ENCODE peak calls at places on chromosomes 12 and 14, in six cellular contexts. F is left lung, T is endothelial cell of umbilical vein, Z is stomach, H is sigmoid colon, R is left ventricle myocardium inferior. W is an unnamed sample.

GRCh38 chr14:105249175-105250007 is 1.1 kb downstream of the BTBD6 start:
- DNase-seq in H (no peak), R (no peak), Z (peak; percentile 35), T (peak; percentile 42), F (no peak), W (no peak)

GRCh38 chr12:26360062-26360461 is 164.7 kb downstream of the SSPN start:
- DNase-seq in H (no peak), F (no peak), Z (no peak), T (no peak), R (no peak), W (no peak)

GRCh38 chr14:23284654-23285529 is 1.0 kb downstream of the HOMEZ start:
- DNase-seq in H (no peak), F (no peak), T (no peak), R (no peak), Z (no peak), W (no peak)

GRCh38 chr12:86154620-86155019 is 101.6 kb downstream of the MGAT4C start:
- DNase-seq in Z (no peak), R (no peak), F (no peak), H (no peak), T (no peak), W (no peak)

GRCh38 chr14:63972323-63972932 is 119.6 kb downstream of the SYNE2 start:
- DNase-seq in F (no peak), T (no peak), R (no peak), H (no peak), Z (no peak), W (no peak)

GRCh38 chr12:57693317-57693658 is 644 bp upstream of the OS9 start:
- DNase-seq in R (no peak), H (no peak), T (no peak), Z (no peak), F (no peak), W (no peak)

GRCh38 chr12:75863475-75863874 is 168.1 kb downstream of the PHLDA1 start:
- DNase-seq in F (no peak), H (no peak), T (no peak), R (no peak), Z (no peak), W (no peak)

GRCh38 chr14:94936901-94937321 is 167.0 kb upstream of the GSC start:
- DNase-seq in Z (peak; percentile 28), H (peak; percentile 79), T (no peak), F (peak; percentile 67), R (peak; percentile 41), W (no peak)

GRCh38 chr12:124286946-124287345 is 7.9 kb upstream of the RFLNA start:
- DNase-seq in H (no peak), F (no peak), Z (no peak), T (no peak), R (no peak), W (no peak)

GRCh38 chr14:72291908-72292688 is 359.9 kb downstream of the RGS6 start:
- DNase-seq in T (peak; percentile 5), R (no peak), H (no peak), F (no peak), Z (no peak), W (no peak)

GRCh38 chr12:82326905-82327503 is 31.2 kb downstream of the CCDC59 start:
- DNase-seq in T (peak; percentile 28), H (no peak), F (no peak), R (no peak), Z (no peak), W (no peak)

GRCh38 chr14:20167091-20167490 is 23.6 kb upstream of the OR11G2 start:
- DNase-seq in F (no peak), T (no peak), H (no peak), R (no peak), Z (no peak), W (no peak)

GRCh38 chr12:27820564-27820963 is 40.5 kb upstream of the MANSC4 start:
- DNase-seq in T (peak; percentile 4), R (no peak), F (no peak), Z (no peak), H (no peak), W (no peak)

GRCh38 chr14:55356913-55357312 is 54.7 kb downstream of the ATG14 start:
- DNase-seq in T (no peak), H (no peak), F (no peak), Z (no peak), R (no peak), W (no peak)

GRCh38 chr14:73344304-73344703 is 107.0 kb downstream of the PAPLN start:
- DNase-seq in T (no peak), H (no peak), Z (no peak), R (no peak), F (no peak), W (no peak)

GRCh38 chr12:117527480-117527857 is 166.0 kb upstream of the NOS1 start:
- DNase-seq in F (no peak), Z (no peak), H (no peak), R (no peak), T (no peak), W (no peak)

GRCh38 chr12:63164911-63165310 is 13.9 kb upstream of the AVPR1A start:
- DNase-seq in Z (no peak), H (no peak), F (no peak), T (no peak), R (no peak), W (no peak)

GRCh38 chr12:7108042-7108927 is 729 bp downstream of the C1RL start:
- DNase-seq in H (peak; percentile 91), T (peak; percentile 28), R (peak; percentile 79), F (peak; percentile 96), Z (peak; percentile 79), W (peak; percentile 74)

GRCh38 chr14:90483551-90483950 is 86.7 kb downstream of the CALM1 start:
- DNase-seq in R (no peak), F (no peak), Z (peak; percentile 67), H (no peak), T (peak; percentile 14), W (no peak)

GRCh38 chr12:128792398-128792797 is 31.4 kb downstream of the SLC15A4 start:
- DNase-seq in Z (peak; percentile 23), H (peak; percentile 56), T (no peak), R (no peak), F (no peak), W (no peak)

GRCh38 chr12:53944209-53944608 is 5.6 kb downstream of the HOXC13 start:
- DNase-seq in H (no peak), F (no peak), R (no peak), T (no peak), Z (no peak), W (no peak)

GRCh38 chr12:110001596-110001995 is 2.4 kb downstream of the ANKRD13A start:
- DNase-seq in F (no peak), H (no peak), Z (no peak), R (no peak), T (no peak), W (peak; percentile 74)

GRCh38 chr14:71403673-71404072 is 496.4 kb downstream of the PCNX1 start:
- DNase-seq in T (no peak), R (no peak), H (no peak), Z (no peak), F (no peak), W (no peak)

DNA sequence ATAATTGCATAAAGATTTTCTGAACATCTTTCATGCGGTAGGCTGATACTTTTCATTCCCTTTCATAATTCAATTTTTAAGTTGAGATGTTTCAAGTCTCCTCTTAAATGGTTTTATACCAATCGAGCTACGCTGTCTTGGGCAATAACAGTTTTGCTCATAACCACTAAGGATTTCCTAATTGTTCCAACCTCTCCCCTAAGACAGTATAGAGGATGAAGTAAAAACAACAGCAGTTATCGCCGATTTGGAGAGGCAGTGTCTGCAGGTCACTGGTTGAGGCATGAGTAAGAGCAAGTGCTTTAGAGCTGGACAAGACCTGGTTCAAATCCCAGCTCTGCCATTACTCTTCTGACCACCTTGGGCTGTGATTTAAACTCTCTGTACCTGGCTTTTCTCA is 6.9 kb upstream of the MED13L start:
- DNase-seq in T (no peak), R (no peak), Z (no peak), H (no peak), F (no peak), W (no peak)
- H3K4me1 ChIP-seq in T (no peaks in the 10 kb centered on the region), R (peaks cover 6% of the 10 kb centered on the region), Z (no peaks in the 10 kb centered on the region), H (no peaks in the 10 kb centered on the region), F (peaks cover 43% of the 10 kb centered on the region), W (peaks cover 5% of the 10 kb centered on the region)

GRCh38 chr14:50533806-50534205 is 1.4 kb upstream of the MAP4K5 start:
- DNase-seq in F (no peak), T (no peak), Z (no peak), H (no peak), R (no peak), W (no peak)

GRCh38 chr14:50534998-50535397 is 2.6 kb upstream of the MAP4K5 start:
- DNase-seq in R (no peak), T (no peak), F (no peak), H (no peak), Z (no peak), W (no peak)

GRCh38 chr14:50532502-50533313 is at the start of gene MAP4K5:
- DNase-seq in T (peak; percentile 90), F (peak; percentile 97), H (peak; percentile 96), Z (peak; percentile 93), R (peak; percentile 91), W (peak; percentile 88)

GRCh38 chr14:50531595-50532501 is 521 bp downstream of the MAP4K5 start:
- DNase-seq in R (peak; percentile 42), Z (peak; percentile 48), F (peak; percentile 91), T (peak; percentile 57), H (peak; percentile 81), W (peak; percentile 27)

GRCh38 chr14:50533314-50533705 is 941 bp upstream of the MAP4K5 start:
- DNase-seq in H (no peak), R (no peak), T (no peak), Z (no peak), F (no peak), W (no peak)
- H3K4me3 ChIP-seq in H (peak overlapping the region; percentile 97), R (peak overlapping the region; percentile 90), T (no peak overlapping the region), Z (peak overlapping the region; percentile 89), F (peak overlapping the region; percentile 91), W (peak overlapping the region; percentile 92)

DNA sequence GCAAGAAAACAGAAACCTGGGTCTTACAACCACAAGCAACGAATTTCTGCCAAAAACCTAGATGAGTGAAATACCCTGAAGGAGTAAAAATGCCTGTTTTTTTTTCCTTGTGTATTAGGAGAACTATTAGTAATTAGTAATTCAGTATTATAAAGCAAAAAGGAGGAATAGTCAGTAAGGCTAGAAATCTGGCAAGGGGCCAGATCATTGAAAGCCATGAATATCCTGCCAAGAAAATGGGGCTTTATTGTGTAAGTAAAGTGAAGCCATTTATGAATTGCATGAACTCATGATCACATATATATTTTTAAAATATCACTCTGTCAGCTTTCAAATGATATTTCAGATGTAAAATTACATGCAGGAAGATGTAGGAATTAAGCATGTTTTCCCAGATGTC is 57.9 kb downstream of the TXNDC16 start:
- DNase-seq in F (no peak), R (no peak), H (no peak), T (peak; percentile 23), Z (no peak), W (no peak)
- H3K4me1 ChIP-seq in F (no peaks in the 10 kb centered on the region), R (no peaks in the 10 kb centered on the region), H (no peaks in the 10 kb centered on the region), T (no peaks in the 10 kb centered on the region), Z (no peaks in the 10 kb centered on the region), W (no peaks in the 10 kb centered on the region)

GRCh38 chr14:102233081-102233480 is 71.9 kb downstream of the MOK start:
- DNase-seq in F (no peak), Z (no peak), T (no peak), H (no peak), R (no peak), W (no peak)

GRCh38 chr14:102236026-102236425 is 68.9 kb downstream of the MOK start:
- DNase-seq in Z (no peak), R (no peak), F (no peak), T (no peak), H (no peak), W (no peak)

GRCh38 chr14:102232348-102232625 is 72.7 kb downstream of the MOK start:
- DNase-seq in H (peak; percentile 41), F (no peak), T (no peak), Z (no peak), R (no peak), W (no peak)

GRCh38 chr14:102235275-102235897 is 69.6 kb downstream of the MOK start:
- DNase-seq in F (peak; percentile 86), R (peak; percentile 88), H (peak; percentile 94), Z (peak; percentile 93), T (peak; percentile 72), W (peak; percentile 92)

GRCh38 chr14:102234331-102235264 is 70.4 kb downstream of the MOK start:
- DNase-seq in R (no peak), T (no peak), H (no peak), Z (no peak), F (no peak), W (no peak)
- H3K4me3 ChIP-seq in R (peak overlapping the region; percentile 52), T (no peak overlapping the region), H (no peak overlapping the region), Z (peak overlapping the region; percentile 27), F (peak overlapping the region; percentile 16), W (no peak overlapping the region)